ENCODE peak calls at places on chromosomes 1 and 21, in ten cellular contexts. U is tibial artery, J is cardiac muscle cell, N is RWPE2, T is HL-60, H is uterus, B is astrocyte, D is PC-9, W is brain microvascular endothelial cell, I is GM23338. C is an unnamed sample.

GRCh38 chr1:15994590-15995351 is 9.3 kb upstream of the SRARP start:
- DNase-seq in U (peak), J (peak), N (no peak), T (peak), H (peak), B (peak), D (no peak), W (peak), I (peak), C (no peak)

GRCh38 chr1:56526571-56527174 is 52.7 kb downstream of the PLPP3 start:
- DNase-seq in U (no peak), J (no peak), N (no peak), T (no peak), H (no peak), B (peak), D (no peak), W (no peak), I (no peak), C (no peak)

GRCh38 chr1:180123463-180123936 is 31.2 kb upstream of the QSOX1 start:
- DNase-seq in U (no peak), J (peak), N (no peak), T (no peak), H (no peak), B (no peak), D (peak), W (no peak), I (no peak), C (no peak)

GRCh38 chr1:16612332-16613172 is 812 bp downstream of the NBPF1 start:
- DNase-seq in U (peak), J (peak), N (peak), T (peak), H (peak), B (peak), D (peak), W (peak), I (peak), C (peak)

GRCh38 chr1:165595561-165595960 is 35.5 kb upstream of the MGST3 start:
- DNase-seq in U (no peak), J (peak), N (no peak), T (no peak), H (no peak), B (peak), D (no peak), W (peak), I (no peak), C (no peak)

GRCh38 chr1:41629136-41629535 is 144.7 kb upstream of the EDN2 start:
- DNase-seq in U (no peak), J (no peak), N (no peak), T (no peak), H (no peak), B (peak), D (no peak), W (no peak), I (no peak), C (no peak)

GRCh38 chr1:215957692-215958091 is 390.6 kb downstream of the KCTD3 start:
- DNase-seq in U (no peak), J (peak), N (no peak), T (no peak), H (no peak), B (peak), D (no peak), W (no peak), I (no peak), C (no peak)

GRCh38 chr1:27883536-27884181 is 11.3 kb downstream of the THEMIS2 start:
- DNase-seq in U (no peak), J (no peak), N (no peak), T (no peak), H (no peak), B (no peak), D (no peak), W (no peak), I (no peak), C (no peak)

GRCh38 chr1:22876359-22877111 is 96.1 kb downstream of the LACTBL1 start:
- DNase-seq in U (no peak), J (peak), N (no peak), T (no peak), H (no peak), B (peak), D (no peak), W (peak), I (peak), C (no peak)

GRCh38 chr1:207959141-207959825 is 48.4 kb upstream of the CD34 start:
- DNase-seq in U (peak), J (peak), N (no peak), T (no peak), H (peak), B (peak), D (no peak), W (peak), I (peak), C (no peak)

GRCh38 chr1:46341222-46342083 is 846 bp downstream of the NSUN4 start:
- DNase-seq in U (no peak), J (no peak), N (no peak), T (no peak), H (peak), B (no peak), D (no peak), W (no peak), I (no peak), C (no peak)

GRCh38 chr1:58783090-58783992 is 506 bp downstream of the JUN start:
- DNase-seq in U (peak), J (peak), N (peak), T (peak), H (no peak), B (peak), D (peak), W (peak), I (peak), C (no peak)

GRCh38 chr1:162690672-162691434 is 58.6 kb downstream of the DDR2 start:
- DNase-seq in U (peak), J (peak), N (peak), T (no peak), H (peak), B (peak), D (peak), W (peak), I (peak), C (peak)

GRCh38 chr1:46555826-46556619 is 4.6 kb upstream of the KNCN start:
- DNase-seq in U (no peak), J (no peak), N (no peak), T (no peak), H (no peak), B (no peak), D (peak), W (no peak), I (no peak), C (no peak)

GRCh38 chr1:42931911-42932422 is 26.7 kb downstream of the SLC2A1 start:
- DNase-seq in U (no peak), J (no peak), N (no peak), T (peak), H (no peak), B (no peak), D (peak), W (no peak), I (peak), C (no peak)

GRCh38 chr1:160795951-160796383 is at the start of gene LY9:
- DNase-seq in U (no peak), J (no peak), N (no peak), T (peak), H (no peak), B (no peak), D (no peak), W (no peak), I (no peak), C (no peak)

GRCh38 chr1:38396606-38397005 is 350.0 kb upstream of the POU3F1 start:
- DNase-seq in U (no peak), J (no peak), N (no peak), T (no peak), H (no peak), B (no peak), D (no peak), W (no peak), I (no peak), C (no peak)

GRCh38 chr1:235919127-235919796 is 52.6 kb upstream of the LYST start:
- DNase-seq in U (no peak), J (no peak), N (no peak), T (no peak), H (no peak), B (no peak), D (no peak), W (no peak), I (no peak), C (no peak)

GRCh38 chr1:17874665-17875064 is 119.5 kb downstream of the ACTL8 start:
- DNase-seq in U (no peak), J (peak), N (peak), T (no peak), H (no peak), B (peak), D (no peak), W (peak), I (peak), C (peak)

GRCh38 chr1:173193639-173194038 is 13.5 kb downstream of the TNFSF4 start:
- DNase-seq in U (no peak), J (peak), N (no peak), T (peak), H (no peak), B (peak), D (no peak), W (peak), I (no peak), C (no peak)

GRCh38 chr1:47582891-47583608 is 145.2 kb downstream of the FOXD2 start:
- DNase-seq in U (peak), J (no peak), N (peak), T (no peak), H (no peak), B (no peak), D (no peak), W (peak), I (no peak), C (no peak)

GRCh38 chr1:244318512-244318911 is 133.2 kb downstream of the ADSS2 start:
- DNase-seq in U (no peak), J (no peak), N (no peak), T (no peak), H (no peak), B (no peak), D (no peak), W (no peak), I (no peak), C (no peak)
- H3K27ac ChIP-seq in U (no peak), J (no peak), N (no peak), T (peak), H (no peak), B (no peak), D (no peak), W (no peak), I (no peak), C (no peak)

DNA sequence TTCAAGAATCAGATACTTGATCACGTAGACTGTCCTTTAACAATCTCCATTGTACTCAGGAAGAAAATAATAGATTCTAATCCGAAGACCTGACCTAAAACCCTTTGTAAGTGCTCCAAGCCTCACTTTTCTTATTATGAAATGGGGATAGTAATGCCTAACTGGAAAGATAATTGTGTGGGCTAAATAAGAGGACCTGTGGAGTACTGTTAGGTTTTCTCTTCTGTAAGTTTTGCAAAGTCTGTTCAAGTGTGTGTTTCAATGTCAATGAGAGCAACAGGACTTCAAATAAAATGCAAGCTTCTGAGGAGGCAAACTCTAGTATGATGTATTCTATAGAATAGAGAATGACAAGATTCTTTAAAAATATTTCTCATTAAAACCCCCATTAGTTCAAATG is 348.6 kb downstream of the USP25 start:
- DNase-seq in U (no peak), J (no peak), N (no peak), T (no peak), H (no peak), B (no peak), D (no peak), W (no peak), I (no peak), C (no peak)
- TF ChIP-seq CTCF in U (no peak), J (no peak), N (no peak), T (no peak), H (no peak), B (no peak), D (no peak), W (no peak), I (no peak), C (no peak)

GRCh38 chr1:68232354-68233148 is at the start of gene WLS:
- DNase-seq in U (peak), J (peak), N (peak), T (peak), H (peak), B (peak), D (no peak), W (peak), I (peak), C (peak)

GRCh38 chr1:68234094-68234493 is 1.8 kb upstream of the WLS start:
- DNase-seq in U (no peak), J (no peak), N (no peak), T (no peak), H (no peak), B (no peak), D (peak), W (no peak), I (no peak), C (no peak)

GRCh38 chr1:68231627-68232303 is 558 bp downstream of the WLS start:
- DNase-seq in U (peak), J (peak), N (peak), T (no peak), H (peak), B (peak), D (no peak), W (peak), I (peak), C (peak)

GRCh38 chr1:68230901-68231626 is 1.3 kb downstream of the WLS start:
- DNase-seq in U (peak), J (peak), N (no peak), T (no peak), H (peak), B (no peak), D (no peak), W (no peak), I (peak), C (no peak)

DNA sequence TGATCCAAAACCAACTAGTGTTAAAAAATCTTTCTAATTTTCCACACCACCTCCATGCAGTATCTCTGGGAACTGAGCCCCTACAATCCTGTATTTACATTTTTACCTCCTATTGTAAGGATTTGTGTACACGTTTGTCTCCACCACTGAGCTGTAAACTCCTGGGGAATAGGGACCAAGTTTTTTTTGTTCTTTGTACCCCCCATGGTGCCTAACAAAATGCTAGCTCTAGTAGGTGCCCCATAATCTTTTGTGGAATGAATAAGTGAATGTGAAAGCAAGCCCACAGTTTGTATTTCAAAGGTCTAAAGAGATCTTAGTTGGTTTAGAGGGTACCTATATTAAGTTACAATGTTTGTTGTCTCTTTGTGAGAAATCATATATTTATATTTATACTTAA is 879 bp upstream of the WLS start:
- DNase-seq in U (no peak), J (no peak), N (no peak), T (no peak), H (no peak), B (no peak), D (no peak), W (no peak), I (peak), C (no peak)
- H3K4me3 ChIP-seq in U (peak), J (peak), N (peak), T (no peak), H (peak), B (peak), D (peak), W (peak), I (peak), C (peak)

GRCh38 chr1:66371233-66372005 is 162.5 kb upstream of the SGIP1 start:
- DNase-seq in U (peak), J (peak), N (no peak), T (no peak), H (no peak), B (peak), D (no peak), W (peak), I (no peak), C (no peak)
- H3K27ac ChIP-seq in U (peak), J (no peak), N (no peak), T (peak), H (peak), B (peak), D (no peak), W (peak), I (no peak), C (peak)

GRCh38 chr1:240790851-240791250 is 178.9 kb upstream of the GREM2 start:
- DNase-seq in U (no peak), J (no peak), N (no peak), T (no peak), H (no peak), B (no peak), D (no peak), W (no peak), I (no peak), C (no peak)

GRCh38 chr1:240792915-240793525 is 181.1 kb upstream of the GREM2 start:
- DNase-seq in U (no peak), J (no peak), N (no peak), T (no peak), H (no peak), B (no peak), D (no peak), W (no peak), I (no peak), C (no peak)

GRCh38 chr1:240797050-240797449 is 185.1 kb upstream of the GREM2 start:
- DNase-seq in U (no peak), J (no peak), N (no peak), T (no peak), H (no peak), B (peak), D (peak), W (peak), I (no peak), C (no peak)

GRCh38 chr1:240794061-240794843 is 182.3 kb upstream of the GREM2 start:
- DNase-seq in U (no peak), J (no peak), N (no peak), T (no peak), H (no peak), B (no peak), D (no peak), W (no peak), I (no peak), C (no peak)
- TF ChIP-seq CTCF in U (no peak), J (no peak), N (no peak), T (no peak), H (no peak), B (no peak), D (no peak), W (no peak), I (no peak), C (no peak)

GRCh38 chr1:93661829-93662474 is 19.7 kb downstream of the BCAR3 start:
- DNase-seq in U (no peak), J (peak), N (no peak), T (no peak), H (no peak), B (peak), D (peak), W (peak), I (no peak), C (peak)

GRCh38 chr1:93663191-93663614 is 18.4 kb downstream of the BCAR3 start:
- DNase-seq in U (no peak), J (no peak), N (no peak), T (no peak), H (no peak), B (no peak), D (no peak), W (no peak), I (no peak), C (no peak)

GRCh38 chr1:93665015-93665414 is 16.6 kb downstream of the BCAR3 start:
- DNase-seq in U (no peak), J (no peak), N (no peak), T (no peak), H (no peak), B (peak), D (no peak), W (peak), I (no peak), C (no peak)

GRCh38 chr1:93659805-93660479 is 21.7 kb downstream of the BCAR3 start:
- DNase-seq in U (peak), J (peak), N (no peak), T (no peak), H (no peak), B (no peak), D (no peak), W (no peak), I (no peak), C (no peak)

GRCh38 chr1:93662481-93663190 is 19.0 kb downstream of the BCAR3 start:
- DNase-seq in U (no peak), J (peak), N (no peak), T (no peak), H (no peak), B (peak), D (peak), W (peak), I (no peak), C (no peak)
- H3K4me3 ChIP-seq in U (no peak), J (no peak), N (no peak), T (no peak), H (no peak), B (peak), D (peak), W (no peak), I (no peak), C (no peak)

GRCh38 chr21:33301632-33302002 is 23.2 kb upstream of the IFNAR1 start:
- DNase-seq in U (no peak), J (no peak), N (no peak), T (no peak), H (no peak), B (no peak), D (no peak), W (no peak), I (no peak), C (no peak)
- H3K27ac ChIP-seq in U (no peak), J (no peak), N (no peak), T (peak), H (peak), B (no peak), D (no peak), W (no peak), I (no peak), C (no peak)

DNA sequence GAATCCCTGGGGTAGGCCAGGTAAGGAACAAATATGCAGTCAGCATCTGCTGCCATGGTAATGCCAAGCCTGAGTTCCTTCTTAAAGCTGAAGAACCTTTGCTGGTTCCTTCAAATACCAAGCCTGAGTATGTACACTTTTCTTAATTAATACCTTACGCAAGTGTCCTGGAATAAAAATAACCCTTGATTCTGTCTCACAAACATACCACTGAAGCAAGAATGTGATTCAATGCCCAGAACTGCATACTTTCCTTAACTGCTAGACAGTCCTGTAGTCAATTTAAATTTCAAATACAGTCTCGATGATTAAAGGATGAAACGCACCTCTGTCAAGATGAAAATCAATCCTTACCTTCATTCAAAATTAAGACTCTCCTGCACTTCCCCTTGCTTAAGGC is 634.0 kb upstream of the CHRM3 start:
- DNase-seq in U (no peak), J (no peak), N (no peak), T (no peak), H (no peak), B (peak), D (no peak), W (no peak), I (no peak), C (no peak)
- TF ChIP-seq CTCF in U (no peak), J (no peak), N (no peak), T (no peak), H (no peak), B (no peak), D (no peak), W (no peak), I (no peak), C (no peak)

GRCh38 chr1:24965571-24965930 is 35.5 kb upstream of the RUNX3 start:
- DNase-seq in U (no peak), J (no peak), N (no peak), T (no peak), H (no peak), B (no peak), D (no peak), W (no peak), I (no peak), C (no peak)
- H3K4me3 ChIP-seq in U (no peak), J (no peak), N (no peak), T (no peak), H (no peak), B (no peak), D (no peak), W (no peak), I (no peak), C (no peak)

GRCh38 chr1:209772116-209772515 is 12.2 kb downstream of the C1orf74 start:
- DNase-seq in U (no peak), J (no peak), N (no peak), T (no peak), H (no peak), B (no peak), D (no peak), W (no peak), I (no peak), C (no peak)

GRCh38 chr1:209770636-209771415 is 13.5 kb downstream of the C1orf74 start:
- DNase-seq in U (no peak), J (no peak), N (no peak), T (no peak), H (no peak), B (no peak), D (no peak), W (no peak), I (no peak), C (no peak)

GRCh38 chr1:209769171-209769904 is 13.5 kb downstream of the TRAF3IP3 start:
- DNase-seq in U (peak), J (peak), N (no peak), T (peak), H (peak), B (peak), D (no peak), W (peak), I (no peak), C (peak)

GRCh38 chr1:209768354-209768774 is 12.5 kb downstream of the TRAF3IP3 start:
- DNase-seq in U (no peak), J (no peak), N (no peak), T (peak), H (no peak), B (no peak), D (no peak), W (no peak), I (no peak), C (no peak)

GRCh38 chr1:209769956-209770355 is 14.1 kb downstream of the TRAF3IP3 start:
- DNase-seq in U (no peak), J (peak), N (no peak), T (peak), H (no peak), B (peak), D (no peak), W (peak), I (no peak), C (no peak)
- H3K27ac ChIP-seq in U (peak), J (peak), N (peak), T (peak), H (peak), B (peak), D (no peak), W (peak), I (no peak), C (peak)